ENCODE peak calls at places on chromosome 1, in four cellular contexts. U, A, I and S are unnamed samples. For H3K4me1, the result is how much of the 10 kb centered on the place peaks cover.

GRCh38 chr1:80054129-80054528 is 1047.6 kb upstream of the ADGRL4 start:
- DNase-seq in I (no peak), U (peak), A (peak), S (no peak)

GRCh38 chr1:230284891-230285290 is 141.2 kb downstream of the PGBD5 start:
- DNase-seq in U (no peak), I (no peak), A (no peak), S (no peak)

GRCh38 chr1:9890224-9890731 is 19.8 kb downstream of the CTNNBIP1 start:
- DNase-seq in U (no peak), I (peak), A (peak), S (peak)

GRCh38 chr1:45325816-45326506 is 734 bp upstream of the HPDL start:
- DNase-seq in U (peak), A (no peak), I (no peak), S (no peak)

GRCh38 chr1:19411612-19412011 is 73.7 kb downstream of the CAPZB start:
- DNase-seq in U (no peak), A (no peak), I (no peak), S (no peak)

GRCh38 chr1:203308205-203309114 is 3.1 kb downstream of the BTG2 start:
- DNase-seq in A (peak), U (no peak), I (peak), S (no peak)

GRCh38 chr1:182699673-182700350 is 15.4 kb upstream of the RGS8 start:
- DNase-seq in U (no peak), I (peak), A (no peak), S (peak)

GRCh38 chr1:29332204-29332603 is 95.9 kb downstream of the PTPRU start:
- DNase-seq in U (peak), I (peak), A (peak), S (peak)

GRCh38 chr1:223815865-223816264 is 29.9 kb downstream of the TP53BP2 start:
- DNase-seq in I (no peak), U (no peak), A (no peak), S (no peak)

GRCh38 chr1:8409107-8409506 is 91.2 kb downstream of the SLC45A1 start:
- DNase-seq in A (no peak), U (peak), I (peak), S (no peak)

GRCh38 chr1:32521165-32521564 is 18.1 kb upstream of the ZBTB8A start:
- DNase-seq in U (no peak), I (peak), A (no peak), S (no peak)

GRCh38 chr1:3462356-3463012 is 8.0 kb downstream of the ARHGEF16 start:
- DNase-seq in I (no peak), U (no peak), A (no peak), S (peak)

GRCh38 chr1:180778782-180779398 is 133.8 kb upstream of the KIAA1614 start:
- DNase-seq in A (peak), I (peak), U (peak), S (no peak)

GRCh38 chr1:50108497-50109073 is at the start of gene ELAVL4:
- DNase-seq in U (peak), A (peak), I (peak), S (peak)

GRCh38 chr1:212607206-212607923 is 1.2 kb upstream of the ATF3 start:
- DNase-seq in I (peak), A (peak), U (no peak), S (no peak)

GRCh38 chr1:3403388-3404179 is 50.9 kb upstream of the ARHGEF16 start:
- DNase-seq in I (peak), U (no peak), A (no peak), S (no peak)

GRCh38 chr1:55636691-55637090 is 421.5 kb upstream of the USP24 start:
- DNase-seq in U (no peak), A (no peak), I (no peak), S (no peak)
- H3K4me1 ChIP-seq in U (under half), A (under half), I (under half), S (under half)

GRCh38 chr1:21925334-21925940 is 11.7 kb downstream of the HSPG2 start:
- DNase-seq in A (no peak), U (no peak), I (no peak), S (no peak)

GRCh38 chr1:21926814-21927530 is 10.1 kb downstream of the HSPG2 start:
- DNase-seq in I (no peak), A (no peak), U (no peak), S (no peak)

GRCh38 chr1:21926065-21926464 is 11.0 kb downstream of the HSPG2 start:
- DNase-seq in U (no peak), A (no peak), I (no peak), S (no peak)

GRCh38 chr1:21929951-21930615 is 7.0 kb downstream of the HSPG2 start:
- DNase-seq in A (no peak), I (no peak), U (no peak), S (no peak)

DNA sequence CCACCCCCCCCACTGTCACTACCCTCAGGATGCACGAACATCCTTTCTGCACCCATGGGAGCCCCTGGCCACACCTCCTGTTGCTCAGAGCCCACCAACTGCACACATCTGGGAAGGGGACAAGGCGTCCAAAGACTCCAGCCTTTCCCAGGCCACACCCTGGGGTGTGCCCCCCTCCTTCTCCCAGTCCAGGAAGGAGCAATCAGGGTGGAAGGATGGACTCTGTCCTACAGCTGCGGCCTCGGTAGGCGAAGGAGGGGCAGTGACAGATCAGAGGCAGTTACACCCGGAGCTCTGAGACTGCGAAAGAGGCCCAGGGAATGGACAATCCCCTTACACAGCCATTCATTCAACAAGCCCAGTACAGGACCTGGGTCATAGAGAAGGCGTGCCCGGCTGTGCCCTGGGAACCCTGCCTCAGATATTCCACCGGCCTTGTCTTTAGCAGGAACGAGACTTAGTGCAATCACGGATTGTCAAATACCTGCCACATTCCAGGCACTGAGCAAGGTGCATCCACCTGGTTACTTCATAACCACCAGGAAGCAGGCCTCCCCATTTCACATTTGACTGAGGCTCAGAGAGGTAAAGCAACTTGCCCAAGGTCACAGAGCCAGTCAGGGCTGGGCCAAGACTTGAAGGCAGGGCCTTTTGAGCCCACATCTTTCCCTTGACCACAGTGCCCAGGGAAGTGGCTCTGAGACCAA is 9.4 kb downstream of the HSPG2 start:
- DNase-seq in U (no peak), A (no peak), I (no peak), S (no peak)
- H3K4me1 ChIP-seq in U (half or more), A (under half), I (under half), S (under half)

DNA sequence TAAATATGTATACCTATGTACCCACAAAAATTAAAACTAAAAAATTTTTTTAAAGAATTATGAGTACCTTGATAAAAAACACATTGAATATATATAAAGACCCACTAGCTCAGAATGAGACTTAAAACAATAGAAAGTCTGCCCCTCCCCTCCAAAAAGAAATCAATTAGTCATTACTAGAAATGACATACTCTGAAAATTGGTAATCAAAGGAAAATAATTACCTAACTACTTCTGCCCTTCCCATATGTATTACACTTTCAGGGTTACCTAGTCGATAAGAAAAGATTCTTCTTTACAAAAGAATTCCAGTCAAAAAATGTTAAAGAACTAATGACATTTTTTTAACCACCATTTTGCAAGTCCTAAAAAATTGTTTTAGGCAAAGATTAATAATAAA is 34.7 kb downstream of the VAV3 start:
- DNase-seq in I (no peak), A (no peak), U (no peak), S (no peak)
- H3K4me1 ChIP-seq in I (under half), A (under half), U (under half), S (under half)

DNA sequence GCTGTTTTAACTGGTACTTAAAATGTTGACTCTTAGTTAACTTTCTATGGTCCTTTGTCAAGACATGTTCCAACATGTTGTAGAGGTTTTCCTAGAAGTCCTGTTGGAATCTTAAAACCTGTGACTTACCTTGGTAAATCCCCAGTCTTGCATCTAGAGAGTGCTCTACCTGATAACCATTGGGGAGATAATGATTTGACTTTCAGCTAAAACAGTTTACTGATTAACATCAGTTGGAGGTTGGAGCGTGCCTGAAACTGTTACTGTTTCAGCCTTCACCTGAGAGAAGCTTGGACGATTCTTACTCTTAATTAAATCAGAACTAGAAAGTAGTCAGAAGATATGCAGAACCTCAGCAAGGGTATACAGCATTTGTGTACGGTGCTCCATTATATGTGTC is 8.8 kb downstream of the MDM4 start:
- DNase-seq in I (no peak), A (no peak), U (no peak), S (no peak)
- H3K4me1 ChIP-seq in I (under half), A (under half), U (under half), S (under half)

DNA sequence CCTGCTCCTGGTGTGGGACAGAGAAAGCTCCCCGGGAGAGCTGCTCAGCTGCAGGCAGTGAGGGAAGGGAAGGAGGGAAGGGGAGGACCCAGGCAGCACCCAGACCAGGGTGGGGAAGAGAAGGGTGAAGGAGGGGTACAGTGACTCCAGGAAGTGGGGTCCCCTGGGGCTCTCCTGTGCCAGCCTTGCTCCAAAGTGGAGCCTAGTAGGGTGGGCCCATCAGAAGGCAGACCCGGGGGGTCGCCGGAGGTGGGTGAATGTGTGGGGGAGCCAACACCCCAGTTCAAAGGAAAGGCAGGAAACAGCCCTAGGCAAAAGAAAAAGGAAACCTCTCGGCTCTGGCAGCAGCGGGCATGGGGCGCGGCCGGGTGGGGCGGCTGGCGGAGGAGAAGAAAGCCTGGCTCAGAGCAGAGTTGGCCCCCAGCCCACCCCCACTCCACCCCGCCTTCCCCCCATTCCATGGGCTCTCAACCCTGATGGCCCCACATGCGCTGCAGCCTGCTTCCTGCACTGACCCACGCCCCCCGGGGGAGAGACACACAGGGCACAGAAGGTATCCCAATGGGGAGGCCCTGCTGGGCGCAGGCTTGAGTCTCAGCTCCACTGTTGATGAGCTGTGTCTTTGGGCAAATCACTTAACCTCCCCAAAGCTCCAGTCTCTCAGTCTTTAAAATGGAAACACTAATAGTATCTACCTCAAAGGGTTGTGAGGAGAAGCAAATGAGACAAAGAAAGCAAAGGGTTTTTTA is 5.7 kb downstream of the LGR6 start:
- DNase-seq in U (no peak), A (no peak), I (no peak), S (no peak)
- H3K4me1 ChIP-seq in U (under half), A (under half), I (under half), S (under half)

GRCh38 chr1:94951056-94951455 is 24.1 kb upstream of the CNN3 start:
- DNase-seq in U (no peak), A (no peak), I (no peak), S (no peak)
- H3K4me1 ChIP-seq in U (under half), A (under half), I (under half), S (under half)

DNA sequence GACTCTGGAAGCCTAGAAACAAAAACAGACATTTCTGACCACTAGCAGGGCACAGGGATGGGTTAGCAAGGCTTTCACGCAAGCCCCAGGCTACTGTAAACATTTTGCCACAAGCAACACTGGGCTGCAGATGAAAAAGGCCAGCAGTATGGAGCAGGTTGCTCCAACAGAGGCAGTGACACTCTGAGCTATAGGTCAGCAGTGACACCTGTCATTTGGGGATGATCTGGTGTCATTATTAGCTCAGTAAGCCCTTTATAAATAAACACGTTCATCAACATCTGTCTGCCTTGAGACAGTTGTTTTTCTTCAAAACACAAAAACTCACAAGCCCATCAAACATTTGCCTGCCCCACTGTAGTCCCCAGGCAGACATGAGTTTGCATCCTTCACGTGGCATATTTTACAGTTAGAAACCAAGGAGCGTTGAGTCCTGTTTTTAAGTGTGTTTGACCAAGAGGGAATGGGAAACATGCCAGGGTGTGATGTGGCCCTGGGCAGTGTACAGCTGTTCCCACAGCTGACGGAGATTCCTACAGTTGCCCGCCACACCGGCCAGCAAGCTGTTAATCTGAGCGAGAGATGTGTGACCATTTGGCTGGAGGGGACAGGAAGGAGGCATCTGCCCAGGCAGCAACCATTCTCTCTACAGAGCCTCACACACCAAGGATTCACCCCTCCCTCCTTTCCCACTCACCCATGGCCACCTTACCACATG is 66.7 kb downstream of the KCNN3 start:
- DNase-seq in I (no peak), U (no peak), A (peak), S (no peak)
- H3K4me1 ChIP-seq in I (under half), U (under half), A (under half), S (under half)

DNA sequence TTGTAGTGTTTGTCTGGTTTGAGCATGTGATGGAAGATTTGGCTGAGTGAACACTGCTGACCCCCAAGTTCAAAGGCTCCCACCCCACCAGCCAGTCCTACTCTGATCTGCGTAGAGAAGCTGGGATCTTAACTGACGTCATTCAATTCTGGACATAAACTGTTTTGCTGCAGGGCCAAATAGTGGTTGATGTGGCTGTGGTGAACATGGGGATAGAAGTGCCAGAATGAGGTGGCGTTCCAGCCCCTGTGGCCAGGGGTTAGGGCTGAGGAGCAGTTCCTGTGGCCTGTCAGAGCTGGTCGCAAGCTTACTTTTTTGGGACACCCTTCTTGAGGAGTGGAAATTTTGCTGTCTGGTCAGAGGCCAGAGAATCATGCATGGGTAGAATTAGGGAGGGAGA is 25.7 kb downstream of the SZRD1 start:
- DNase-seq in I (no peak), A (no peak), U (no peak), S (no peak)
- H3K4me1 ChIP-seq in I (under half), A (under half), U (under half), S (under half)

GRCh38 chr1:160756617-160757206 is 17.7 kb downstream of the SLAMF7 start:
- DNase-seq in I (no peak), U (no peak), A (no peak), S (no peak)

GRCh38 chr1:160753629-160754028 is 14.6 kb downstream of the SLAMF7 start:
- DNase-seq in I (no peak), A (no peak), U (no peak), S (no peak)

GRCh38 chr1:160755864-160756616 is 17.0 kb downstream of the SLAMF7 start:
- DNase-seq in I (no peak), A (no peak), U (no peak), S (no peak)

GRCh38 chr1:160750608-160751007 is 11.6 kb downstream of the SLAMF7 start:
- DNase-seq in U (no peak), A (no peak), I (no peak), S (no peak)

GRCh38 chr1:160752926-160753325 is 13.9 kb downstream of the SLAMF7 start:
- DNase-seq in I (no peak), U (no peak), A (no peak), S (no peak)
- H3K4me1 ChIP-seq in I (under half), U (under half), A (under half), S (under half)